ENCODE peak calls at places on chromosome 2, in seven cellular contexts. F is Panc1, P is HCT116, K is K562, M is GM12878, D is H1, V is SK-N-SH. U is an unnamed sample.

GRCh38 chr2:194166818-194167217 is 1490.2 kb upstream of the SLC39A10 start:
- DNase-seq in F (no peak), P (peak), K (no peak), M (no peak), D (no peak), V (peak), U (peak)

GRCh38 chr2:61807036-61807757 is 46.7 kb downstream of the FAM161A start:
- DNase-seq in F (no peak), P (no peak), K (no peak), M (peak), D (no peak), V (no peak), U (no peak)

GRCh38 chr2:98473995-98474780 is 29.5 kb downstream of the INPP4A start:
- DNase-seq in F (no peak), P (no peak), K (no peak), M (no peak), D (no peak), V (no peak), U (no peak)

GRCh38 chr2:46337208-46337994 is 40.2 kb downstream of the EPAS1 start:
- DNase-seq in F (no peak), P (no peak), K (no peak), M (no peak), D (no peak), V (no peak), U (no peak)

GRCh38 chr2:54088719-54089118 is 26.7 kb upstream of the ACYP2 start:
- DNase-seq in F (no peak), P (no peak), K (no peak), M (no peak), D (no peak), V (no peak), U (peak)

GRCh38 chr2:42170619-42171395 is 1.7 kb downstream of the EML4 start:
- DNase-seq in F (no peak), P (no peak), K (no peak), M (no peak), D (no peak), V (no peak), U (no peak)

GRCh38 chr2:106978647-106979046 is 92.7 kb upstream of the ST6GAL2 start:
- DNase-seq in F (no peak), P (no peak), K (no peak), M (no peak), D (no peak), V (no peak), U (no peak)

GRCh38 chr2:96264656-96265348 is 995 bp downstream of the TMEM127 start:
- DNase-seq in F (no peak), P (no peak), K (no peak), M (no peak), D (no peak), V (peak), U (peak)

GRCh38 chr2:25341753-25342371 is at the start of gene DNMT3A:
- DNase-seq in F (no peak), P (no peak), K (peak), M (no peak), D (no peak), V (peak), U (no peak)

GRCh38 chr2:65273344-65273743 is 45.7 kb downstream of the ACTR2 start:
- DNase-seq in F (no peak), P (no peak), K (no peak), M (no peak), D (no peak), V (no peak), U (no peak)

GRCh38 chr2:54512663-54513363 is 56.7 kb downstream of the SPTBN1 start:
- DNase-seq in F (no peak), P (no peak), K (no peak), M (no peak), D (no peak), V (no peak), U (no peak)

GRCh38 chr2:240407090-240407489 is 28.4 kb upstream of the GPC1 start:
- DNase-seq in F (no peak), P (no peak), K (no peak), M (no peak), D (no peak), V (no peak), U (no peak)

GRCh38 chr2:237496428-237496827 is 9.4 kb downstream of the MLPH start:
- DNase-seq in F (no peak), P (no peak), K (no peak), M (no peak), D (no peak), V (no peak), U (no peak)

GRCh38 chr2:65431417-65432226 is 777 bp downstream of the SPRED2 start:
- DNase-seq in F (no peak), P (no peak), K (peak), M (no peak), D (no peak), V (peak), U (peak)

DNA sequence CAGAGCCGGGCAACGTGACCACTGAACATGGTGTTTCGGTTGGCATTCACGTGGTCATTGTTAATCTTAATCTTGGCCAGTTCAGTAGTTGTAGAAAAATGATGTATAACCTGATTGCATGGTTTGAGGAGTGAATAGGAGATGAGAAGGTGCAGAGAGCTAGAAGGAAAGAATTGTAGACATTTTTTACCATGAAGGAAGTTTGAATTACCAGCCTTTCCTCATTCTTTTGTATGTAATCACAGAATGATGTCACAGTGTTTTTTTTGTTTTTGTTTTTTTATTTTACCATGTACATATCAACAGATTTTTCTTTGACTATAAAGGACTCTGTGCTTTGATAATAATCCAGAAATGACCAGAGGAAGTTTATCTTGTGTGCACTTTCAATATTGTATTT is 126.3 kb downstream of the LTBP1 start:
- DNase-seq in F (no peak), P (no peak), K (no peak), M (no peak), D (no peak), V (no peak), U (no peak)
- TF ChIP-seq SIN3A in F (no peak), P (no peak), K (no peak), M (no peak), D (no peak), V (no peak), U (no peak)

GRCh38 chr2:133063792-133064191 is 393.8 kb upstream of the LYPD1 start:
- DNase-seq in F (no peak), P (no peak), K (no peak), M (no peak), D (peak), V (no peak), U (no peak)
- TF ChIP-seq SIN3A in F (no peak), P (no peak), K (no peak), M (no peak), D (no peak), V (no peak), U (no peak)

DNA sequence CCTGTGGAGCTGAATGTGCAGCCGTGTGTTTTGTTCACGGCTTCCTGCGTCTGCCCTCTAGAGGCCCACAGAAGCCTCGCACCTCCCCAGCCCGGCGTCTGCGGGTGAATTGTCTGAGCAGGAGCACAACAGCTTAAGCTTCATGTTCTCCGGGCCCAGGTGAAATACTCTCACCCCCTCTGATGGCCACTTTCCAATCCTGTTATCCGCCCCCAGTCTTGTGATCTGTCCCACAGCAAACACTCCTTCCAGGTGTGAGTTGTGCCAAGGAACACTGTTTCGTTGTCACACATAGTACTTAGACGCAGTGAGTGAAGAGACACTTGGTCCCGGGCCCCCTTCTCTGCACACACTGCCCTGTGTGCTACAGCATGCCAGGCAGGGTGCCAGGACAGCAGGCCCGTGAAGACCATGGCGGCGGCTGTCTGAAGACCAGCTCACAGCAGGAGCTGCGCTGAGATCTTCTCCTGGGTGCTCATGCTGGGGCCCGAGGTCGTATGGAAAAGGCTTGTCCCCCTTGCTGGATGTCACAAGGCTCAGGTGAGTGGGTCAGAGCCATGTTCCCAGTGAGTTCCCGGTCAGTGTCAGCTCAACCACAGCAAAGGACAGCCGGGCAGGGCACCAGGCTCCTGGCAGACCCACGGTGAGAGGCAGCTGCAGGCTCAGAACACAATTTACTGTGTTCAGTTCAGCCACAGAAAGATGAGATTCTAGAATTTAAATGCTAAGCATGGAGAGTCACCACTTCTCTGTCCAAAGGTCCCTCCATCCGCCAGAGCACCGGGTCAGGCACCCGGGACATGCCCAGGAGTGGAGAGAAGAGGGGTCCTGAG is 6.8 kb upstream of the PXDN start:
- DNase-seq in F (no peak), P (peak), K (peak), M (no peak), D (peak), V (peak), U (peak)
- TF ChIP-seq SIN3A in F (no peak), P (no peak), K (no peak), M (no peak), D (no peak), V (no peak), U (no peak)

GRCh38 chr2:71988170-71988569 is 159.5 kb downstream of the CYP26B1 start:
- DNase-seq in F (no peak), P (no peak), K (no peak), M (no peak), D (no peak), V (peak), U (no peak)
- TF ChIP-seq SIN3A in F (no peak), P (no peak), K (no peak), M (no peak), D (no peak), V (no peak), U (no peak)

DNA sequence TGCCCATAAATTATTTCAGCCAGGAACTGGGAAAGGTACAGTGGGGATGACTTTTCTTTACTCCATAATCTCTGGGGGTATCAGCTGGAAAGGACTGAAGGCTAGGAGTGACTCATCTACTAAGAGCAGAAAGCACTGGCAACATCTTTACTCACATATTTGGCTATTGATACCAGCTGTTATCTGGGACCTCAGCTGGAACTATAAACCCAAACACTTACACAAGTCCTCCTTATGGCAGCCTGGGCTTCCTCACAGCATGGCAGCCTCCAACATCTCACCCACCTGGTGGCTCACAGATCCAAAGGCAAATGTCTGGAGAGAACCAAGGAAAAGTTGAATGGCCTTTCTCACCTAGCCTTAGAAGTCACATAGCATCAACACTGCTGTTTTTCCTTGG is 379.0 kb upstream of the RND3 start:
- DNase-seq in F (no peak), P (no peak), K (peak), M (no peak), D (no peak), V (no peak), U (no peak)
- TF ChIP-seq SIN3A in F (no peak), P (no peak), K (no peak), M (no peak), D (no peak), V (no peak), U (no peak)

DNA sequence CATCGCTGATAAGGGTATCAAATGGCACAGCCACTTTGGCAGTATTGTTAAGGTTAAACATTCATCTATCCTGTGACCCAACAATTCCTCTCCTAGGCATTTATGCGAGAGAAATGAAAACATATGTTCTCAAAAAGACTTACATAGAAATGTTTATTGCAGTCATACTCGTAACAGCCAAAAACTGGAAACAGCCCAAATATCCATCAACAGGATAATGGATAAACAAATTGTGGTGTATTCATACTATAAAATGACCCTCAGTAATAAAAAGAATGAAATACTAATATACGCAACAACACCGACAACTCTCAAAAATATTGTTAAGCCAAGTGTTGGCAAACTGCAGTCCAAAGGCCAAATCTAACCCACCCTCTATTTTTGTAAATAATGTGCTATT is 151.1 kb downstream of the MREG start:
- DNase-seq in F (no peak), P (no peak), K (no peak), M (no peak), D (no peak), V (no peak), U (no peak)
- TF ChIP-seq SIN3A in F (no peak), P (no peak), K (no peak), M (no peak), D (no peak), V (no peak), U (no peak)

GRCh38 chr2:146721486-146721885 is 1123.3 kb upstream of the ACVR2A start:
- DNase-seq in F (no peak), P (no peak), K (no peak), M (no peak), D (no peak), V (no peak), U (no peak)
- TF ChIP-seq SIN3A in F (no peak), P (no peak), K (no peak), M (no peak), D (no peak), V (no peak), U (no peak)

DNA sequence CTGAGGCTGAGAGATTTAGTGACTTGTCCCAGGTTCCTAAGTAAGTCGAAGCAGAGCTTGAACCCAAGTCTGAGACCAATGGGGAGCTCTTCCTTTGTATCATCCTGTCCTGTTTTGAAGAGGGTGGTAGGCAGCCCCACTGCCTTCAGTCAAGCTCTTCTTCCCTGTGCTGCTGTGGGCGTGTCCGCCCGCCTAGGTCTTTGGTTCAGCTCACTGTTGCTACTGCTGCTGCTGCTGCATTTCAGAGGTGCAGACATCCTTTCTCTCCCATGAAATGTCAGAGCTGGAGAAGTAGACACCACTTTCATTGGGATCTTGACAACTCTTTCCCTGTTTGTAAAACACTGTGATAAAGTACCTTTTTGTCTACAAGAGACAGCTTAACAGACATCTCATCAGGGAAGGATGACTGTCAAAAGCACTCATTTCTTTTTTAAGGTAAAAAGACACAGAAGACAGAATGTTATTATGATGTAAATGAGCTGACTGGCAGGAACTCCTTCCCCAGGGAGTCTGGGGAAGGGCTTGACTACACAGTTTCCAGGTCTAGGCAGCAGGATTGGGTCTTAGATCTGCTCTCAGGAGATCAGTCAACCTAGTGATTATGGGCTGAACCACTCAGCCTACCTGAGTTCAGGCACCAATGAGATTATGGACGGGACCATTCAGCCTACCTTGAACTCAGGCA is 91.7 kb upstream of the TRIB2 start:
- DNase-seq in F (no peak), P (no peak), K (no peak), M (no peak), D (peak), V (no peak), U (no peak)
- TF ChIP-seq SIN3A in F (no peak), P (no peak), K (no peak), M (no peak), D (no peak), V (no peak), U (no peak)

U was measured in HepG2.